ENCODE peak calls at places on chromosomes 7 and 10, in four cellular contexts. I, M, Q and E are unnamed samples. For H3K36me3 and H3K4me1, the result is how much of the 10 kb centered on the place peaks cover.

GRCh38 chr7:112103246-112103645 is 103.0 kb downstream of the DOCK4 start:
- DNase-seq in I (no peak), M (peak), Q (no peak), E (no peak)

GRCh38 chr10:103021150-103021896 is 103.2 kb downstream of the CNNM2 start:
- DNase-seq in I (no peak), Q (peak), M (no peak), E (no peak)

GRCh38 chr10:15348579-15348978 is 22.5 kb downstream of the FAM171A1 start:
- DNase-seq in M (peak), Q (no peak), I (no peak), E (peak)

GRCh38 chr10:36475746-36476145 is 649.7 kb upstream of the ANKRD30A start:
- DNase-seq in M (no peak), I (no peak), Q (no peak), E (no peak)

GRCh38 chr10:132206806-132207535 is 20.2 kb downstream of the DPYSL4 start:
- DNase-seq in Q (no peak), I (no peak), M (no peak), E (no peak)

GRCh38 chr10:128211064-128211504 is 84.9 kb upstream of the MKI67 start:
- DNase-seq in Q (no peak), M (no peak), I (no peak), E (no peak)

GRCh38 chr10:72243822-72244437 is 27.9 kb upstream of the ASCC1 start:
- DNase-seq in I (peak), M (peak), Q (no peak), E (peak)

GRCh38 chr7:107441576-107442422 is 28.1 kb upstream of the GPR22 start:
- DNase-seq in Q (no peak), I (no peak), M (no peak), E (no peak)

GRCh38 chr10:112565434-112566053 is 118.5 kb downstream of the VTI1A start:
- DNase-seq in I (peak), M (peak), Q (peak), E (no peak)

GRCh38 chr10:103504181-103504783 is 10.8 kb downstream of the NEURL1 start:
- DNase-seq in Q (no peak), M (peak), I (peak), E (no peak)

GRCh38 chr10:6445671-6446278 is 134.3 kb downstream of the PRKCQ start:
- DNase-seq in Q (peak), I (peak), M (peak), E (no peak)
- H3K36me3 ChIP-seq in Q (under half), I (under half), M (under half), E (under half)

GRCh38 chr7:44885394-44886317 is at the start of gene PURB:
- DNase-seq in I (peak), Q (peak), M (peak), E (peak)

GRCh38 chr7:44883961-44884360 is 1.4 kb downstream of the PURB start:
- DNase-seq in Q (no peak), M (no peak), I (no peak), E (no peak)

GRCh38 chr7:44882899-44883298 is 2.4 kb downstream of the PURB start:
- DNase-seq in M (no peak), Q (no peak), I (no peak), E (no peak)

GRCh38 chr7:44887293-44887692 is 2.0 kb upstream of the PURB start:
- DNase-seq in M (no peak), I (no peak), Q (no peak), E (no peak)

GRCh38 chr7:44884553-44885393 is 557 bp downstream of the PURB start:
- DNase-seq in Q (peak), I (peak), M (peak), E (no peak)
- H3K4me1 ChIP-seq in Q (under half), I (half or more), M (under half), E (half or more)

GRCh38 chr7:116524221-116524608 is 621 bp upstream of the CAV1 start:
- DNase-seq in Q (no peak), I (no peak), M (no peak), E (no peak)
- H3K36me3 ChIP-seq in Q (under half), I (under half), M (under half), E (under half)

GRCh38 chr7:2529161-2530075 is 9.8 kb downstream of the LFNG start:
- DNase-seq in Q (no peak), I (peak), M (peak), E (no peak)
- H3K4me1 ChIP-seq in Q (under half), I (half or more), M (under half), E (half or more)

DNA sequence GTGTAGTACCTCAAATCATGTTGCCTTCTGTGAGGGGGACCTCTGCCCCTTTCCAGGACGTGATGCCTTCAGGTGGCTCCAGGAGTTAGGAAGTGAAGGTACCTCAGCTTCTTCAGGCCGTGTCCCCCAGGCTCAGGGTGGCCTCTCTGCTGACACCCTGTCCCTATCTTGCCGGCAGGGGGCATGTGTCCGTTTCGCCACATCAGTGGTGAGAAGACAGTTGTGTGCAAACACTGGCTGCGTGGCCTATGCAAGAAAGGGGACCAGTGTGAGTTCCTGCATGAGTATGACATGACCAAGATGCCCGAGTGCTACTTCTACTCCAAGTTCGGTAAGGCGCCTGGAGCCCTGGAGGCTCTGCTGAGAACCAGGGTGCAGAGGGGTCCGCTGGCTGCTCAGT is 9.2 kb downstream of the CPSF4 start:
- DNase-seq in M (no peak), Q (no peak), I (no peak), E (no peak)
- H3K36me3 ChIP-seq in M (under half), Q (under half), I (half or more), E (half or more)